ENCODE peak calls at places on chromosome 14, in four cellular contexts. S is anterior cingulate cortex, X is heart left ventricle, E is NCI-H1417 treated with DMSO at 0.1 percent for 48 hours. B is an unnamed sample.
A peak's percentile ranks its signal among the peaks of the same experiment; 100 is the strongest.

GRCh38 chr14:76708771-76709170 is 52.5 kb upstream of the VASH1 start:
- DNase-seq in E (no peak), X (no peak), S (no peak), B (no peak)

GRCh38 chr14:94543450-94544123 is 17.7 kb upstream of the SERPINA4 start:
- DNase-seq in E (no peak), S (no peak), X (no peak), B (no peak)

GRCh38 chr14:69044965-69045555 is 66.0 kb upstream of the ACTN1 start:
- DNase-seq in E (no peak), S (no peak), X (peak; percentile 68), B (peak; percentile 68)

GRCh38 chr14:69319911-69320310 is 60.0 kb downstream of the GALNT16 start:
- DNase-seq in S (no peak), X (no peak), E (no peak), B (no peak)

GRCh38 chr14:90905531-90905930 is 89.3 kb upstream of the TTC7B start:
- DNase-seq in S (no peak), X (no peak), E (no peak), B (no peak)

GRCh38 chr14:54804720-54805060 is 97.9 kb downstream of the GCH1 start:
- DNase-seq in S (no peak), E (no peak), X (no peak), B (no peak)

GRCh38 chr14:33959692-33960151 is 8.8 kb upstream of the EGLN3 start:
- DNase-seq in X (no peak), E (no peak), S (no peak), B (peak; percentile 37)

GRCh38 chr14:83006071-83006670 is 1472.5 kb upstream of the SEL1L start:
- DNase-seq in E (no peak), S (no peak), X (no peak), B (no peak)

GRCh38 chr14:102930753-102931579 is 8.5 kb downstream of the AMN start:
- DNase-seq in E (no peak), X (peak; percentile 22), S (no peak), B (no peak)

GRCh38 chr14:75188520-75189267 is 12.3 kb upstream of the TMED10 start:
- DNase-seq in S (peak; percentile 8), E (no peak), X (no peak), B (no peak)

GRCh38 chr14:80356413-80356812 is 145.1 kb upstream of the DIO2 start:
- DNase-seq in E (peak; percentile 10), S (no peak), X (no peak), B (no peak)

GRCh38 chr14:75493580-75494130 is 28.6 kb upstream of the BATF start:
- DNase-seq in X (no peak), E (no peak), S (no peak), B (no peak)

GRCh38 chr14:54338696-54339317 is 58.0 kb upstream of the CDKN3 start:
- DNase-seq in X (no peak), E (no peak), S (no peak), B (no peak)

GRCh38 chr14:69650948-69651369 is 39.6 kb downstream of the SUSD6 start:
- DNase-seq in E (no peak), X (no peak), S (no peak), B (no peak)

GRCh38 chr14:21136024-21136423 is 19.8 kb downstream of the OR5AU1 start:
- DNase-seq in E (no peak), X (no peak), S (no peak), B (no peak)

GRCh38 chr14:105622329-105622955 is 96.1 kb downstream of the TMEM121 start:
- DNase-seq in X (no peak), E (no peak), S (no peak), B (no peak)

GRCh38 chr14:82238649-82239048 is 705.0 kb upstream of the SEL1L start:
- DNase-seq in S (no peak), X (no peak), E (no peak), B (no peak)

GRCh38 chr14:85319998-85320397 is 209.9 kb upstream of the FLRT2 start:
- DNase-seq in E (no peak), X (no peak), S (no peak), B (no peak)

GRCh38 chr14:61468063-61468825 is 146.9 kb downstream of the PRKCH start:
- DNase-seq in E (no peak), X (no peak), S (no peak), B (no peak)

GRCh38 chr14:68365228-68365627 is 427.6 kb downstream of the ZFP36L1 start:
- DNase-seq in S (no peak), X (no peak), E (no peak), B (no peak)

GRCh38 chr14:104536942-104537612 is 42.5 kb upstream of the C14orf180 start:
- DNase-seq in X (peak; percentile 37), S (no peak), E (no peak), B (peak; percentile 21)

GRCh38 chr14:75513911-75514672 is 8.2 kb upstream of the BATF start:
- DNase-seq in E (no peak), X (no peak), S (no peak), B (no peak)

GRCh38 chr14:31465113-31465512 is 7.8 kb upstream of the DTD2 start:
- DNase-seq in X (no peak), S (no peak), E (no peak), B (no peak)

GRCh38 chr14:34098045-34098984 is 147.4 kb upstream of the EGLN3 start:
- DNase-seq in X (no peak), S (peak; percentile 39), E (no peak), B (peak; percentile 72)

GRCh38 chr14:102241147-102241546 is 63.8 kb downstream of the MOK start:
- DNase-seq in E (no peak), X (no peak), S (no peak), B (no peak)

GRCh38 chr14:85991156-85991555 is 461.2 kb downstream of the FLRT2 start:
- DNase-seq in E (no peak), X (no peak), S (no peak), B (no peak)